ENCODE peak calls at places on chromosome 12, in four cellular contexts. N is posterior vena cava; E is left colon; Y is activated CD4-positive, alpha-beta T cell treated with anti-CD3 and anti-CD28 coated beads, Interleukin-2, amount 50 U/mL, for 1 hour. A is an unnamed sample.

GRCh38 chr12:114186241-114187002 is 219.5 kb downstream of the TBX5 start:
- DNase-seq in N (no peak), E (no peak), Y (no peak), A (no peak)

GRCh38 chr12:130334399-130334798 is 3.3 kb upstream of the PIWIL1 start:
- DNase-seq in N (no peak), E (no peak), Y (no peak), A (no peak)

GRCh38 chr12:100741084-100741711 is 53.4 kb upstream of the ANO4 start:
- DNase-seq in N (no peak), E (no peak), Y (no peak), A (no peak)

GRCh38 chr12:109685574-109686447 is 27.8 kb upstream of the FAM222A start:
- DNase-seq in N (peak; percentile 46), E (no peak), Y (no peak), A (no peak)

GRCh38 chr12:123085730-123086487 is 65.0 kb downstream of the PITPNM2 start:
- DNase-seq in N (no peak), E (no peak), Y (no peak), A (peak; percentile 78)

GRCh38 chr12:70756118-70756517 is 118.9 kb upstream of the PTPRB start:
- DNase-seq in N (no peak), E (no peak), Y (no peak), A (peak; percentile 55)

GRCh38 chr12:59934486-59934885 is 338.7 kb downstream of the SLC16A7 start:
- DNase-seq in N (no peak), E (no peak), Y (no peak), A (no peak)

GRCh38 chr12:130744274-130744673 is 28.2 kb upstream of the RIMBP2 start:
- DNase-seq in N (no peak), E (no peak), Y (no peak), A (no peak)

GRCh38 chr12:120710805-120711296 is 593 bp downstream of the UNC119B start:
- DNase-seq in N (no peak), E (no peak), Y (peak; percentile 13), A (no peak)

GRCh38 chr12:109202770-109203169 is 86.4 kb downstream of the ACACB start:
- DNase-seq in N (no peak), E (no peak), Y (no peak), A (no peak)

GRCh38 chr12:116937640-116938039 is 26.9 kb downstream of the FBXW8 start:
- DNase-seq in N (no peak), E (no peak), Y (no peak), A (no peak)

GRCh38 chr12:114314403-114314802 is 91.5 kb downstream of the TBX5 start:
- DNase-seq in N (no peak), E (no peak), Y (no peak), A (no peak)

GRCh38 chr12:124684496-124684895 is 117.1 kb upstream of the NCOR2 start:
- DNase-seq in N (no peak), E (no peak), Y (no peak), A (no peak)

GRCh38 chr12:5189173-5189572 is 145.5 kb downstream of the KCNA5 start:
- DNase-seq in N (no peak), E (no peak), Y (no peak), A (no peak)

GRCh38 chr12:50606675-50607379 is 102.0 kb downstream of the DIP2B start:
- DNase-seq in N (no peak), E (no peak), Y (no peak), A (no peak)

GRCh38 chr12:2494490-2495192 is 300.1 kb upstream of the FKBP4 start:
- DNase-seq in N (no peak), E (no peak), Y (no peak), A (no peak)

GRCh38 chr12:107145397-107145796 is 52.0 kb upstream of the CRY1 start:
- DNase-seq in N (no peak), E (no peak), Y (no peak), A (no peak)